ENCODE peak calls at places on chromosomes 13 and 19, in seven cellular contexts. C is A549, T is uterus, G is breast epithelium, P is GM23248, O is heart right ventricle, B is upper lobe of left lung. K is an unnamed sample.

GRCh38 chr13:70905035-70905434 is 796.8 kb upstream of the KLHL1 start:
- DNase-seq in B (no peak), G (no peak), T (no peak), O (no peak), C (no peak), P (no peak), K (no peak)

GRCh38 chr13:80276371-80277289 is 64.3 kb downstream of the SPRY2 start:
- DNase-seq in C (no peak), B (peak; percentile 33), T (no peak), G (no peak), P (peak; percentile 27), O (no peak), K (no peak)

GRCh38 chr13:44046428-44046827 is 166.7 kb downstream of the LACC1 start:
- DNase-seq in O (no peak), G (no peak), P (no peak), C (no peak), B (no peak), T (no peak), K (no peak)

GRCh38 chr19:32017341-32017948 is 328.0 kb upstream of the ZNF507 start:
- DNase-seq in P (peak; percentile 47), G (no peak), B (no peak), T (peak; percentile 55), O (no peak), C (no peak), K (no peak)

GRCh38 chr19:17213334-17213733 is 1.8 kb upstream of the USE1 start:
- DNase-seq in O (no peak), B (no peak), T (no peak), C (no peak), P (no peak), G (no peak), K (no peak)

GRCh38 chr13:97121894-97122293 is 100.2 kb upstream of the MBNL2 start:
- DNase-seq in B (no peak), G (no peak), C (no peak), O (no peak), T (no peak), P (peak; percentile 46), K (no peak)

GRCh38 chr19:33304760-33305647 is 2.7 kb upstream of the CEBPA start:
- DNase-seq in G (peak; percentile 34), B (peak; percentile 85), T (no peak), P (no peak), O (no peak), C (peak; percentile 44), K (peak; percentile 26)

GRCh38 chr13:88932950-88933349 is 1261.8 kb downstream of the SLITRK5 start:
- DNase-seq in B (no peak), P (no peak), G (no peak), C (no peak), O (no peak), T (no peak), K (no peak)

GRCh38 chr19:4368128-4368820 is 24.9 kb downstream of the MPND start:
- DNase-seq in T (peak; percentile 49), P (no peak), B (no peak), G (no peak), O (no peak), C (no peak), K (peak; percentile 47)

GRCh38 chr19:4369109-4369887 is 25.9 kb downstream of the MPND start:
- DNase-seq in G (peak; percentile 66), O (no peak), P (peak; percentile 63), C (no peak), T (no peak), B (peak; percentile 84), K (peak; percentile 86)

GRCh38 chr19:4371209-4371897 is 28.0 kb downstream of the MPND start:
- DNase-seq in B (no peak), C (no peak), P (no peak), O (no peak), T (no peak), G (no peak), K (peak; percentile 45)

GRCh38 chr19:4370418-4371041 is 27.2 kb downstream of the MPND start:
- DNase-seq in P (no peak), G (no peak), O (no peak), C (no peak), B (no peak), T (no peak), K (peak; percentile 45)

DNA sequence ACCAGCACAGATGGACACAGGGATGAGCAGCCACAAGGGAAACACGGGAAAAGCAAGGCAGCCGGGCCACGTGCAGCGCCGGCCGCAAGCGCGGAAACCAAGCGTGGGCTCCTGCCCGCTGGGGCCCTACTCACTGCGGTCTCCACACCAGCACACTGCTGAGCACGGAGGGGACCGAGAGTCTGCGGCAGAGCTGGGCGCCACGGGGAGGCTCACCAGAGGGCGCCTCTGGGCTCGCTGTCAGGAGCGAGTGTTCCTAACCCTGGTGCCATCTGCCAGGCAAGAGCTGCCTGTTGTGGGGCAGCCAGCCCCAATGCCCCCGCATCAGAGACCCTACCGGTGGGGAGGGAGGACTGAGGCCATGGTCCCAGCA is 26.5 kb downstream of the MPND start:
- DNase-seq in O (peak; percentile 57), C (no peak), T (no peak), P (no peak), B (peak; percentile 72), G (no peak), K (peak; percentile 64)
- H3K27ac ChIP-seq in O (peak overlapping the region; percentile 79), C (peak overlapping the region; percentile 59), T (peak overlapping the region; percentile 68), P (peak overlapping the region; percentile 46), B (peak overlapping the region; percentile 87), G (peak overlapping the region; percentile 92), K (peak overlapping the region; percentile 91)

DNA sequence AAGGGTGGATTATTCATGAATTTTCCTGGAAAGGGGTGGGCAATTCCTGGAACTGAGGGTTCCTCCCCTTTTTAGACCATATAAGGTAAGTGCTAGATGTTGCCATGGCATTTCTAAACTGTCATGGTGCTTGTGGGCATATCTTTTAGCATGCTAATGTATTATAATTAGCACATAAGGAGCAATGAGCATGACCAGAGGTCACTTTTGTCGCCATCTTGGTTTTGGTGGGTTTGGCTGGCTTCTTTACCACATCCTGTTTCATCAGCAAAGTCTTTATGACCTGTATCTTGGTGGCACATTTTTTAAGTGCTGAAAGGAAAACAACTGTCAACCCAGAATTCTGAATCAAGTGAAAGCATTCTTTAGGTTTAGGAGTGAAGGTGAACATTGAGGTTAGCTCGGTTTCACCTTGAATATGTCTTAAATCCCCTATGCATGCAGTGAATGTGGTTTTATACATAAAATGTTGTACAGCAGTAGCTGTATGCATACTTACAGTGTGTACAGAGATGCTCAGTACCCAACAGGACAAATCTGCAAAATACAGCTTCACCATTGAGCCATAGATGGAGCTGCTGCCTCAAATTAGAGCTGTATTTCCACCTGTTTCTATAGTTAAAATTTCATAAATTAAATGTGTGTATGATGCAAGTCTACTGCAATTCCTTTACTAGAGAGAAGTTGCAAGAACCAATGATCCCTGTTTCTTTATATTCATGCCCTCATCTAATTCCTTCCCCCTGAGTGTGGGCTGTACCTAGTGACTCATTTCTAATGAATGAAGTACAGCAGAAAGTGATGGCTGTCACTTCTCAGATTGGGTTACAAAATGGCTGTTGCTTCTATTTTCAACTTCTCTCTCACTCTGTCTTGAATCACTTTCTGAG is 25.3 kb upstream of the IGSF23 start:
- DNase-seq in B (no peak), P (peak; percentile 90), C (peak; percentile 84), O (no peak), G (no peak), T (no peak), K (no peak)
- H3K27ac ChIP-seq in B (no peak overlapping the region), P (peak overlapping the region; percentile 92), C (peak overlapping the region; percentile 90), O (no peak overlapping the region), G (no peak overlapping the region), T (no peak overlapping the region), K (peak overlapping the region; percentile 77)

GRCh38 chr13:28558567-28558966 is 63.6 kb upstream of the FLT1 start:
- DNase-seq in B (no peak), T (no peak), G (no peak), C (no peak), O (no peak), P (peak; percentile 19), K (no peak)

GRCh38 chr13:28557725-28558124 is 62.8 kb upstream of the FLT1 start:
- DNase-seq in G (no peak), T (no peak), P (peak; percentile 35), C (no peak), B (no peak), O (no peak), K (no peak)

GRCh38 chr13:28560612-28561011 is 65.7 kb upstream of the FLT1 start:
- DNase-seq in B (no peak), T (no peak), G (no peak), C (no peak), P (no peak), O (no peak), K (no peak)

GRCh38 chr13:28559636-28560259 is 64.8 kb upstream of the FLT1 start:
- DNase-seq in T (no peak), O (no peak), B (no peak), P (no peak), C (no peak), G (no peak), K (no peak)

GRCh38 chr13:28558126-28558525 is 63.2 kb upstream of the FLT1 start:
- DNase-seq in B (no peak), G (no peak), P (peak; percentile 88), C (no peak), T (no peak), O (no peak), K (no peak)
- H3K27ac ChIP-seq in B (no peak overlapping the region), G (peak overlapping the region; percentile 85), P (peak overlapping the region; percentile 66), C (no peak overlapping the region), T (no peak overlapping the region), O (peak overlapping the region; percentile 40), K (no peak overlapping the region)

GRCh38 chr19:40190891-40191835 is at the start of gene MAP3K10:
- DNase-seq in O (peak; percentile 83), P (peak; percentile 89), B (peak; percentile 59), C (peak; percentile 82), G (no peak), T (peak; percentile 68), K (no peak)

GRCh38 chr19:40198272-40198990 is 7.2 kb downstream of the MAP3K10 start:
- DNase-seq in O (no peak), P (no peak), T (no peak), G (no peak), B (no peak), C (no peak), K (no peak)

GRCh38 chr19:40193587-40193849 is 2.3 kb downstream of the MAP3K10 start:
- DNase-seq in T (no peak), G (no peak), C (no peak), B (no peak), P (peak; percentile 52), O (no peak), K (no peak)

GRCh38 chr19:40191836-40192646 is 815 bp downstream of the MAP3K10 start:
- DNase-seq in O (peak; percentile 39), B (peak; percentile 27), T (no peak), P (peak; percentile 61), G (no peak), C (peak; percentile 52), K (no peak)

DNA sequence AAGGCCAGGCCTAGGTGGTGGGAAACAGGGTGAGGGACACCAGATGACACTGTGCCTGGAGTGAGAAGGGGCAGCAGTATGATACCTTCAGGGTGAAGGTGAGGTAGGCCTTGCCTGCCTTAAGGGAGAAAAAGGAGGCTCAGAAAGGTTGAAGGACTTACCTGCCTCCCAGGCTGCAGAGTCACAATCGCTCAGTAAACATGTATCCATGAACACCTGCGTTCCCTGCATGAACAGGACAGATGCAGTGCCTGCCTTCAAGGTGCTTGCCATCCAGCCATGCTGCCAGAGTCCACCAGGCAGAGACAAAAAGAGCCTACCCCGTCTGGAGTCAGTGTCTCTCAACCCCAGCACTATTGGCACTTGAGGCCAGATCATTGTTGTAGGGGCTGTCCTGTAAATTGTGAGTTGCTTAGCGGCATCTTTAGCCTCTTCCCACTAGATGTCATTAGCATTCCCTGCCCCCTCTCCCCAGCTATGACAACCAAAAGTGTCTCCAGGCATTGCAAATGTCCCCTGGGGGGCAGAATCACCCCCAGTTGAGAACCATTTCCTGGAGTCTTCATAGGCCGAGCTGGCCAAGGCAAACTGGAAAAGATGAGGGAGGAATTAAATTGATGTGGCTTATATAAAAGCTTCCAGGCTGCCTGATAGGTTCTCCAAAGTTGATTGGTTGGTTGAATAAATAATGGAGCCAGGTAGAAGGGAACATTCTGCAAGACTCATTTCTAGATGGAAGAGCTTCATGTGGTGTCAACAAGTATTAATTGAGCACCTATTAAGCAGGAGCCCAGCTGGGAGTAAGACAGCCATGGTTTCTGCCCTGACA is 1.7 kb downstream of the MAP3K10 start:
- DNase-seq in P (peak; percentile 25), O (no peak), T (no peak), B (no peak), G (no peak), C (no peak), K (no peak)
- H3K27ac ChIP-seq in P (peak overlapping the region; percentile 15), O (no peak overlapping the region), T (no peak overlapping the region), B (no peak overlapping the region), G (no peak overlapping the region), C (no peak overlapping the region), K (no peak overlapping the region)